ENCODE peak calls at places on chromosome 11, in six cellular contexts. Z is A549, G is NB4, A is GM12878, E is K562, D is endothelial cell of umbilical vein. O is an unnamed sample.

GRCh38 chr11:35963911-35964310 is 20.0 kb downstream of the LDLRAD3 start:
- DNase-seq in E (no peak), Z (no peak), G (no peak), A (no peak), D (no peak), O (no peak)

GRCh38 chr11:57640068-57640800 is 9.5 kb downstream of the YPEL4 start:
- DNase-seq in G (no peak), D (no peak), A (no peak), E (no peak), Z (no peak), O (no peak)

GRCh38 chr11:67605231-67606011 is 1.3 kb upstream of the NDUFV1 start:
- DNase-seq in D (no peak), G (no peak), E (no peak), A (no peak), Z (no peak), O (no peak)

GRCh38 chr11:20211691-20212090 is 51.4 kb upstream of the DBX1 start:
- DNase-seq in E (no peak), A (no peak), Z (no peak), G (no peak), D (no peak), O (no peak)

GRCh38 chr11:3153291-3153861 is 11.7 kb downstream of the OSBPL5 start:
- DNase-seq in A (no peak), Z (no peak), E (no peak), D (no peak), G (peak), O (no peak)

GRCh38 chr11:19895776-19896175 is 183.1 kb downstream of the NAV2 start:
- DNase-seq in E (no peak), A (no peak), G (no peak), Z (no peak), D (no peak), O (no peak)

GRCh38 chr11:123173040-123173855 is 21.8 kb downstream of the CLMP start:
- DNase-seq in E (no peak), A (no peak), G (peak), Z (no peak), D (no peak), O (no peak)

GRCh38 chr11:106468091-106468490 is 390.6 kb downstream of the AASDHPPT start:
- DNase-seq in E (no peak), D (peak), Z (no peak), G (no peak), A (no peak), O (peak)

GRCh38 chr11:130636672-130637463 is 188.4 kb downstream of the ADAMTS15 start:
- DNase-seq in A (no peak), Z (peak), E (no peak), G (peak), D (peak), O (peak)

GRCh38 chr11:62437616-62438015 is 18.8 kb downstream of the SCGB1A1 start:
- DNase-seq in Z (no peak), D (no peak), G (no peak), E (no peak), A (no peak), O (no peak)

GRCh38 chr11:71354394-71355105 is 93.6 kb downstream of the DHCR7 start:
- DNase-seq in G (no peak), E (no peak), A (no peak), Z (no peak), D (no peak), O (no peak)

GRCh38 chr11:368414-369335 is 624 bp upstream of the B4GALNT4 start:
- DNase-seq in A (no peak), Z (peak), E (peak), G (no peak), D (peak), O (peak)

GRCh38 chr11:119479685-119480275 is 56.8 kb upstream of the THY1 start:
- DNase-seq in Z (peak), D (peak), E (peak), A (no peak), G (peak), O (peak)

GRCh38 chr11:84250834-84251613 is 964.9 kb upstream of the CCDC90B start:
- DNase-seq in E (no peak), A (no peak), G (no peak), Z (no peak), D (no peak), O (no peak)

GRCh38 chr11:6353367-6353987 is 33.2 kb upstream of the CAVIN3 start:
- DNase-seq in A (peak), Z (peak), G (peak), D (peak), E (peak), O (peak)

GRCh38 chr11:110081462-110082233 is 11.5 kb upstream of the ZC3H12C start:
- DNase-seq in D (no peak), G (no peak), A (no peak), Z (no peak), E (no peak), O (no peak)

GRCh38 chr11:58675344-58676155 is 53.1 kb downstream of the CNTF start:
- DNase-seq in A (no peak), D (peak), G (peak), E (peak), Z (peak), O (peak)

GRCh38 chr11:64285885-64286800 is 495 bp downstream of the GPR137 start:
- DNase-seq in A (no peak), G (peak), D (no peak), Z (peak), E (no peak), O (no peak)

GRCh38 chr11:34356918-34357645 is 728 bp downstream of the ABTB2 start:
- DNase-seq in A (no peak), G (peak), Z (no peak), D (peak), E (peak), O (no peak)

GRCh38 chr11:67646535-67647336 is 3.8 kb downstream of the ACY3 start:
- DNase-seq in Z (no peak), A (peak), G (peak), E (no peak), D (no peak), O (no peak)

GRCh38 chr11:67048515-67048914 is 8.1 kb upstream of the RHOD start:
- DNase-seq in D (no peak), A (no peak), G (no peak), E (no peak), Z (no peak), O (no peak)

GRCh38 chr11:93133710-93134109 is 64.1 kb downstream of the SLC36A4 start:
- DNase-seq in A (no peak), G (no peak), E (no peak), Z (no peak), D (no peak), O (no peak)

GRCh38 chr11:134230339-134230738 is 5.9 kb downstream of the VPS26B start:
- DNase-seq in A (no peak), Z (no peak), E (no peak), D (no peak), G (peak), O (no peak)

GRCh38 chr11:75424396-75424795 is 8.6 kb downstream of the KLHL35 start:
- DNase-seq in Z (no peak), E (no peak), D (no peak), A (no peak), G (no peak), O (no peak)

GRCh38 chr11:117076941-117077659 is 21.1 kb downstream of the SIK3 start:
- DNase-seq in Z (no peak), A (peak), G (no peak), D (no peak), E (no peak), O (peak)

GRCh38 chr11:79312591-79313267 is 128.1 kb downstream of the TENM4 start:
- DNase-seq in Z (no peak), E (no peak), G (peak), A (no peak), D (no peak), O (no peak)

GRCh38 chr11:20034941-20035340 is 125.3 kb downstream of the DBX1 start:
- DNase-seq in E (no peak), G (no peak), Z (no peak), D (no peak), A (no peak), O (no peak)

GRCh38 chr11:68471360-68472340 is 11.1 kb downstream of the PPP6R3 start:
- DNase-seq in G (peak), A (peak), Z (no peak), E (no peak), D (no peak), O (no peak)

GRCh38 chr11:9533053-9533452 is 40.4 kb upstream of the WEE1 start:
- DNase-seq in D (no peak), Z (no peak), E (no peak), G (no peak), A (no peak), O (no peak)

GRCh38 chr11:129324533-129325175 is 51.0 kb upstream of the BARX2 start:
- DNase-seq in G (peak), D (no peak), A (no peak), E (no peak), Z (peak), O (peak)

GRCh38 chr11:12997168-12997567 is 11.9 kb upstream of the RASSF10 start:
- DNase-seq in Z (no peak), A (no peak), E (no peak), G (no peak), D (no peak), O (no peak)

GRCh38 chr11:96293583-96293982 is 49.4 kb downstream of the MAML2 start:
- DNase-seq in A (peak), G (peak), Z (no peak), D (peak), E (no peak), O (no peak)

GRCh38 chr11:122642472-122642922 is 13.0 kb upstream of the UBASH3B start:
- DNase-seq in G (no peak), Z (peak), A (no peak), D (peak), E (no peak), O (peak)

GRCh38 chr11:24513837-24514594 is 17.2 kb downstream of the LUZP2 start:
- DNase-seq in D (no peak), E (no peak), Z (no peak), G (no peak), A (no peak), O (no peak)

GRCh38 chr11:999009-999408 is 37.5 kb downstream of the MUC6 start:
- DNase-seq in E (no peak), G (no peak), D (no peak), Z (no peak), A (no peak), O (no peak)

GRCh38 chr11:8832571-8833260 is 78.3 kb upstream of the AKIP1 start:
- DNase-seq in D (no peak), G (no peak), E (no peak), A (peak), Z (no peak), O (no peak)

GRCh38 chr11:116701297-116701801 is 71.4 kb downstream of the BUD13 start:
- DNase-seq in Z (no peak), A (no peak), D (no peak), G (no peak), E (no peak), O (no peak)

GRCh38 chr11:71212871-71213559 is 39.4 kb downstream of the SHANK2 start:
- DNase-seq in E (no peak), G (no peak), Z (no peak), D (no peak), A (no peak), O (no peak)

GRCh38 chr11:33706546-33706945 is 5.9 kb upstream of the C11orf91 start:
- DNase-seq in D (peak), Z (no peak), A (no peak), E (no peak), G (no peak), O (no peak)

DNA sequence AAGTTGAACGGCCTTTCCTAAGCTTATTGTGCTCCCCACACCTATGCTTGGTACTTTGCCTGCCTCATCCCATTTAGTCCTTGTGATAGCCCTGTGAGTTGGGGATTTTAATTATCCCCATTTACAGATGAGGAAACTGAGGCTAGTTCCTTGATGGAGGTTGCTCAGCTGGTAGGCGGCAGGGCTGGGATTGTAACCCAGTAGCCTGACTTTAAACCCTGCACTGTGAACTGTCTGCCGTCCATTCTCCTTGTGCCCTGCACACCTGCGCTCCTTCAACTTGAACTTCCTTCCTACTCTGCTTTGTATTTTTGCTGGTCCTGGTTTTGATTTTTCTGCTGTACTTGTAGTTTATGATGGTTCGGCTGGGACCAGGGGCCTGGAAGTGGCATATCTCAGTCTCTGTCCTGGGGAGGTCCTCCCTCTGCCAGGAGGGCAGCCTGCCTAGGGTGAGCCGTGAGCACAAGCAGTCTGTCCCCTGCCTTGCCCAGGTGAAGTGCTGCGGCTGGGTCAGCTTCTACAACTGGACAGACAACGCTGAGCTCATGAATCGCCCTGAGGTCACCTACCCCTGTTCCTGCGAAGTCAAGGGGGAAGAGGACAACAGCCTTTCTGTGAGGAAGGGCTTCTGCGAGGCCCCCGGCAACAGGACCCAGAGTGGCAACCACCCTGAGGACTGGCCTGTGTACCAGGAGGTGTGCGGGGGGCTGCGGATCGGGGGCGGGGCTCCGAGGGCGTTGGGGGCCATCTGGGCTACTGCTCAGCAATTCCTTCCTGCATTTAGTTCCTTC is 52.4 kb downstream of the CD82 start:
- DNase-seq in E (no peak), A (no peak), G (no peak), D (no peak), Z (no peak), O (no peak)
- TF ChIP-seq MYC in E (no peak), A (no peak), G (no peak), D (no peak), Z (no peak), O (no peak)

DNA sequence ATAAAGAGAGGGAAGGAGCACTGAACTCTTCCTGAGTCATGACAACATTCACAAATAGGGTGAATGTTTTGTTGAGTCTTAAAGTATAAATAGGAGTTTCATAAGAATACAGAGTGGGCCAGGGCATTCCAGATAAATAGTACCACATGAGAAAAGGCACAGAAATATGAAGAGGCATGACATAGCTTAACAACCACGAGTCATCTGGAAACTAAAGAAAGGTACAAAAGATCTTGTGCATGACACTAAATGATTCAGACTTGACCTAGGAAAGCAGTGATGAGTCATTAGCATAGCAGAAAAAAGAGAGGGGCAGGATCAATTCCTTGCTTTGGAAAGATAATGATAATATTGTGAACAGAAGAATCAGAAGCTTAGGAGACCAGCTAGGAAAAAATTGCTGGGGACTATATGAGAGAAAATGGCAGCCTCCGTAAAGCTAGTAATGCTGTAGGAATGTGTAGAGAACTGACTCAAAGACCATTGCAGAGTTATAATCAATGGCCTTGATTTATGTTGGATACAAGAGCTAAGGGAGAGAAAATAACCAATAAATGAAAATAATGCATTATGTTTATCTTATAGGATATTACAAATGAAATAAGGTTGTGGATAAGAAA is 47.6 kb upstream of the FIBIN start:
- DNase-seq in G (no peak), Z (no peak), E (no peak), A (no peak), D (no peak), O (no peak)
- TF ChIP-seq MYC in G (no peak), Z (no peak), E (no peak), A (no peak), D (no peak), O (no peak)

GRCh38 chr11:73218106-73218829 is at the start of gene P2RY2:
- DNase-seq in A (no peak), E (no peak), D (peak), G (peak), Z (peak), O (peak)
- TF ChIP-seq MYC in A (no peak), E (no peak), D (no peak), G (peak), Z (no peak), O (peak)

GRCh38 chr11:102393272-102393730 is 46.3 kb downstream of the BIRC2 start:
- DNase-seq in Z (no peak), D (no peak), E (no peak), A (no peak), G (peak), O (peak)
- TF ChIP-seq MYC in Z (no peak), D (no peak), E (no peak), A (no peak), G (no peak), O (no peak)

GRCh38 chr11:131746201-131746600 is 375.8 kb downstream of the NTM start:
- DNase-seq in D (no peak), G (no peak), Z (no peak), A (no peak), E (no peak), O (no peak)

GRCh38 chr11:131750152-131750551 is 379.7 kb downstream of the NTM start:
- DNase-seq in A (no peak), E (no peak), G (no peak), D (no peak), Z (no peak), O (no peak)

GRCh38 chr11:131750692-131751091 is 380.3 kb downstream of the NTM start:
- DNase-seq in E (no peak), D (no peak), G (no peak), Z (no peak), A (no peak), O (no peak)

GRCh38 chr11:131748146-131749050 is 378.0 kb downstream of the NTM start:
- DNase-seq in Z (peak), A (no peak), G (peak), D (peak), E (peak), O (peak)

DNA sequence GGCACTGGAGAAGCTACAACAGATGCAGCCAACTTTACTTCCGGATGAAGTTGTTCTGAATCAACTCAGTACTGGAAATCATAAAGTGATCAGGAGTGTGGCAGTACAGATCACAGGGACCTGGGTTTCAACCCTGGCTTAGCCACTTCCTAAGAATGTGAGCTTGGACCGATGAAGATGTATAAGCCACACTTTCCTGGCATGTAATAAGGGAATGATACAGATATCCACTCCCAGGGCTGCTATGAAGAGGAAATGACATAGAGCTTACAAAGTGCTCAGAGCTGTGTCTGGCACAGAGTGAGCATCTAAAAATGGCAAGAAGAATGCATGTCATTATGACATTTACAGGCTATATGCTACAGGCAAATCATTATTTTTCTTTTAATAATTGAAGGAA is 378.7 kb downstream of the NTM start:
- DNase-seq in Z (no peak), D (peak), G (no peak), A (no peak), E (no peak), O (no peak)
- TF ChIP-seq MYC in Z (no peak), D (no peak), G (no peak), A (no peak), E (no peak), O (no peak)

GRCh38 chr11:111521132-111521531 is 6.6 kb downstream of the HOATZ start:
- DNase-seq in Z (no peak), G (no peak), A (no peak), D (no peak), E (no peak), O (no peak)

GRCh38 chr11:111522426-111522825 is 7.8 kb downstream of the HOATZ start:
- DNase-seq in D (no peak), A (no peak), Z (no peak), G (no peak), E (no peak), O (no peak)

GRCh38 chr11:111523343-111523742 is 8.8 kb downstream of the HOATZ start:
- DNase-seq in D (no peak), G (no peak), Z (no peak), E (no peak), A (no peak), O (no peak)

GRCh38 chr11:111518668-111519067 is 4.1 kb downstream of the HOATZ start:
- DNase-seq in D (no peak), A (no peak), E (no peak), G (no peak), Z (no peak), O (no peak)

DNA sequence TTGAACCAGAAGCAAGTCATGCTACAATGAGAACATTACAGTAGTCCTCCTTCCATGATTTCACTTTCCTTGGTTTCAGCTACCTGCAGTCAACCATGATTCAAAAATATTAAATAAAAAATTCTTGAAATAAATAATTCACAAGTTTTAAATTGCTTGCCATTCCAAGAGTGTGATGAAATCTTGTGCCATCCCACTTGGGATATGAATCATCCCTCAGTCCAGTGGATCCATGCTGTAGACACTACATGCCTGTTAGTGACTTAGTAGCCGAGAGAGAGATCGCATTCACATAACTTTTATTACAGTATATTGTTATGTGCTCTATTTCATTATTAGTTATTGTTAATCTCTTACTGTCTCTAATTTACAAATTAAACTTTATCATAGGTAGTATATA is 6.0 kb downstream of the HOATZ start:
- DNase-seq in Z (no peak), D (no peak), G (no peak), E (no peak), A (no peak), O (no peak)
- TF ChIP-seq MYC in Z (no peak), D (no peak), G (no peak), E (no peak), A (no peak), O (no peak)

GRCh38 chr11:90593099-90593498 is 370.2 kb upstream of the CHORDC1 start:
- DNase-seq in E (no peak), D (no peak), G (peak), A (no peak), Z (no peak), O (no peak)

GRCh38 chr11:90589735-90590134 is 366.9 kb upstream of the CHORDC1 start:
- DNase-seq in A (no peak), Z (no peak), D (no peak), E (no peak), G (no peak), O (no peak)

DNA sequence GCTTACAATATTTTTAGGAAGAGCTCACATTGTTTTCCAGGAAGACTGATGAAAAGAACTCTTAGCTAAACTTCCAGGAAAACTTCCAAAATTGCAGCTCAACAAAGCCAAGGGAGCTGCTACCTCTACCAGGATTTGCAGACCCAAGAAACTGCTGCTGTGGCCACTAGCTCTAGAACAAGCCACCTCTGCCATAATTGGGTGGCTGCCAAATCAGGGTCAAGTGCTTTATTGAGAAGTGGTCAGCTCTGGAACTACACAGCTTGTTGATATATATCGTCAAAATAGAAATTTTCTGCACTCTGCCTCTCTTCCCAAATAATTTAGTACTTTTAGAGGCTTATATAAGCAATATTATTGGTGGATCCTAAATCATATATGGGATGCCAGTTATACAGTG is 371.8 kb upstream of the CHORDC1 start:
- DNase-seq in A (no peak), E (no peak), Z (no peak), G (no peak), D (peak), O (no peak)
- TF ChIP-seq MYC in A (no peak), E (no peak), Z (no peak), G (no peak), D (no peak), O (no peak)

O was measured in HepG2.